ENCODE peak calls at places on chromosomes 5 and 9, in seven cellular contexts. R, C, A, D, U, X and L are unnamed samples. For H3K4me1, the result is how much of the 10 kb centered on the place peaks cover.

GRCh38 chr5:75340714-75341478 is 3.9 kb downstream of the HMGCR start:
- DNase-seq in R (no peak), C (no peak), A (no peak), D (peak), U (no peak), X (no peak), L (no peak)

GRCh38 chr9:34124103-34124502 is 2.4 kb downstream of the DCAF12 start:
- DNase-seq in R (no peak), C (no peak), A (no peak), D (no peak), U (no peak), X (no peak), L (no peak)

GRCh38 chr9:95018099-95018927 is 291.8 kb downstream of the AOPEP start:
- DNase-seq in R (no peak), C (peak), A (peak), D (peak), U (peak), X (peak), L (no peak)

GRCh38 chr5:128736567-128736966 is 198.5 kb upstream of the FBN2 start:
- DNase-seq in R (no peak), C (peak), A (no peak), D (peak), U (no peak), X (no peak), L (no peak)

GRCh38 chr9:3478549-3478953 is 47.2 kb downstream of the RFX3 start:
- DNase-seq in R (peak), C (peak), A (no peak), D (peak), U (no peak), X (no peak), L (no peak)

GRCh38 chr5:141677415-141677814 is 4.6 kb downstream of the ARAP3 start:
- DNase-seq in R (peak), C (no peak), A (no peak), D (peak), U (no peak), X (no peak), L (no peak)

GRCh38 chr5:113871972-113872371 is 358.5 kb downstream of the YTHDC2 start:
- DNase-seq in R (no peak), C (no peak), A (no peak), D (no peak), U (no peak), X (no peak), L (no peak)

GRCh38 chr5:58133631-58134296 is 326.1 kb downstream of the PLK2 start:
- DNase-seq in R (no peak), C (peak), A (no peak), D (peak), U (no peak), X (no peak), L (no peak)

GRCh38 chr5:148840531-148840930 is 14.1 kb downstream of the ADRB2 start:
- DNase-seq in R (no peak), C (no peak), A (no peak), D (peak), U (no peak), X (no peak), L (no peak)

GRCh38 chr5:80622756-80623155 is 31.7 kb upstream of the MSH3 start:
- DNase-seq in R (no peak), C (no peak), A (no peak), D (no peak), U (no peak), X (no peak), L (no peak)

GRCh38 chr5:65539827-65540226 is 23.1 kb downstream of the CENPK start:
- DNase-seq in R (no peak), C (peak), A (no peak), D (peak), U (no peak), X (no peak), L (no peak)

GRCh38 chr5:150589791-150590601 is 50.5 kb upstream of the SYNPO start:
- DNase-seq in R (peak), C (no peak), A (peak), D (no peak), U (peak), X (peak), L (peak)

GRCh38 chr5:16051246-16051645 is 128.3 kb downstream of the MARCHF11 start:
- DNase-seq in R (no peak), C (peak), A (no peak), D (no peak), U (no peak), X (no peak), L (no peak)

GRCh38 chr5:127924606-127925005 is 159.0 kb upstream of the SLC12A2 start:
- DNase-seq in R (no peak), C (no peak), A (no peak), D (no peak), U (no peak), X (no peak), L (no peak)

GRCh38 chr5:60295423-60295822 is 401.9 kb upstream of the PDE4D start:
- DNase-seq in R (peak), C (peak), A (no peak), D (peak), U (no peak), X (no peak), L (no peak)

GRCh38 chr5:170642776-170643436 is 139.1 kb downstream of the KCNIP1 start:
- DNase-seq in R (no peak), C (no peak), A (no peak), D (peak), U (no peak), X (no peak), L (no peak)

GRCh38 chr9:92463989-92464388 is 18.3 kb downstream of the ASPN start:
- DNase-seq in R (no peak), C (peak), A (no peak), D (peak), U (no peak), X (no peak), L (peak)

GRCh38 chr5:78002690-78003089 is 226.6 kb upstream of the TBCA start:
- DNase-seq in R (peak), C (no peak), A (no peak), D (no peak), U (no peak), X (no peak), L (no peak)

GRCh38 chr9:71910602-71911060 is 362 bp downstream of the ABHD17B start:
- DNase-seq in R (no peak), C (no peak), A (peak), D (no peak), U (peak), X (no peak), L (no peak)

GRCh38 chr5:39566891-39567290 is 142.1 kb upstream of the DAB2 start:
- DNase-seq in R (no peak), C (no peak), A (no peak), D (no peak), U (no peak), X (no peak), L (no peak)

GRCh38 chr5:140312067-140312790 is 9.3 kb upstream of the PFDN1 start:
- DNase-seq in R (no peak), C (peak), A (no peak), D (peak), U (no peak), X (no peak), L (no peak)

GRCh38 chr5:150644058-150644457 is 3.6 kb downstream of the SYNPO start:
- DNase-seq in R (no peak), C (no peak), A (no peak), D (no peak), U (peak), X (no peak), L (no peak)

GRCh38 chr9:131656356-131657030 is 83.4 kb downstream of the RAPGEF1 start:
- DNase-seq in R (no peak), C (no peak), A (peak), D (no peak), U (peak), X (peak), L (peak)

GRCh38 chr5:169757016-169757415 is 119.9 kb downstream of the DOCK2 start:
- DNase-seq in R (no peak), C (no peak), A (no peak), D (no peak), U (no peak), X (no peak), L (no peak)

GRCh38 chr5:163362806-163363788 is 74.3 kb upstream of the CCNG1 start:
- DNase-seq in R (peak), C (peak), A (no peak), D (no peak), U (no peak), X (no peak), L (no peak)

GRCh38 chr9:133971121-133971951 is 20.8 kb downstream of the VAV2 start:
- DNase-seq in R (peak), C (no peak), A (no peak), D (no peak), U (peak), X (peak), L (no peak)

DNA sequence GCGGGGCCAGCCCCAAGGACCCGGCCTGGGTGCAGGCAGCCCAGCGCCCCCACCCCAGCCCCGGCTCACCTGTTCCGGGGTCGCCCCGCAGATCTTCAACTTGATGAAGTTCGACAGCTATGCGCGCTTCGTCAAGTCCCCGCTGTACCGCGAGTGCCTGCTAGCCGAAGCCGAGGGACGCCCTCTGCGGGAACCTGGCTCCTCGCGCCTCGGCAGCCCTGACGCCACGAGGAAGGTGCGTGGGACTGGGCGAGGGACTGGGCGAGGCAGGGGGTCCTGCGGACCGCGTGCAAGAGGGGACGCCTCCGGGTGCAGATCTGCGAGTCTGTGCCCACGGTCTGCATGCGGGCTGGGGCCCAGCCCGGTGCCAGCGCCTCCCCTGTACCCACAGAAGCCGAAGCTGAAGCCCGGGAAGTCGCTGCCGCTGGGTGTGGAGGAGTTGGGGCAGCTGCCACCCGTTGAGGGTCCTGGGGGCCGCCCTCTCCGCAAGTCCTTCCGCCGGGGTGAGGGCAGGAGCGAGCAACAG is 9.7 kb downstream of the RGS14 start:
- DNase-seq in R (no peak), C (no peak), A (no peak), D (no peak), U (no peak), X (no peak), L (no peak)
- H3K4me1 ChIP-seq in R (under half), C (under half), A (under half), D (under half), U (under half), X (under half), L (under half)

DNA sequence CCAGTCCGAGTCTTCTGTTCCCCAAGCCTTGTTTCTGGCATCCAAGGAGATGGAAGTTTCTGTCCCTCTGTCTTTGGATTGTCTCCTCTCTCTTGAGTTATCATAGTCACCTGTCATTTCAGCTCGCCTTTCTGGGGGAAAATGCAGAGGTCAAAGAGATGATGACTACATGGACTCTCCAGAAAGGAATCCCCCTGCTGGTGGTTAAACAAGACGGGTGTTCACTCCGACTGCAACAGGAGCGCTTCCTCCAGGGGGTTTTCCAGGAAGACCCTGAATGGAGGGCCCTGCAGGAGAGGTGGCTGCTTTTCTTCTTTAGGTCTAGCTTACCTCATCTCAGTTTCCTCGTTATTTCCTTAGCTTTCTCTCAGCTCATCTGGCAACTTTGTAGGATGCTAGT is 25.1 kb downstream of the ERAP2 start:
- DNase-seq in R (no peak), C (no peak), A (no peak), D (no peak), U (no peak), X (no peak), L (no peak)
- TF ChIP-seq CTCF in R (peak), C (no peak), A (no peak), D (peak), U (no peak), X (no peak), L (no peak)

DNA sequence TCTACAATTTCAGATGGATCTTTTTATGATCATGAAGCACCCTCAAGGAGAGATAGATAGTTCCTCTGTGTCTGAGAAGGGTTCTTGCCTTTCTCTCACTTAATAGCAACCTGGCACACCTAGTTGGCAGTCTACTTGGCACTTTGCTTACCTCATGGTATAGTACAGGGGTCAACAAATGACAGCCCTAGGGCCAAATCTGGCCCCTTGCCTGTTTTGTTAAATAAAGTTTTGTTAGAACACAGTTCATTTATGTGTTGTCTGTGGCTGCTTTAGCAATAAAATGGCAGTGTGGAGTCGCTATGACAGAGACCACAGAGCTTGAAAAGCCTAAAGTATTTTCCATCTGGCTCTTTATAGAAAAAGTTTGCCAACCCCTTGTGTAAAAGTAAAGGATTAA is 119.3 kb upstream of the CPEB4 start:
- DNase-seq in R (no peak), C (no peak), A (no peak), D (no peak), U (no peak), X (no peak), L (no peak)
- H3K4me1 ChIP-seq in R (under half), C (under half), A (under half), D (under half), U (under half), X (under half), L (under half)

GRCh38 chr5:135339623-135340022 is 59.4 kb downstream of the MACROH2A1 start:
- DNase-seq in R (no peak), C (no peak), A (no peak), D (no peak), U (no peak), X (no peak), L (no peak)
- TF ChIP-seq CTCF in R (no peak), C (no peak), A (no peak), D (no peak), U (no peak), X (no peak), L (no peak)

GRCh38 chr9:127949827-127950512 is 12.3 kb upstream of the DPM2 start:
- DNase-seq in R (no peak), C (no peak), A (no peak), D (no peak), U (no peak), X (peak), L (no peak)

GRCh38 chr9:127953768-127954505 is 16.3 kb upstream of the DPM2 start:
- DNase-seq in R (no peak), C (no peak), A (no peak), D (no peak), U (peak), X (peak), L (no peak)

GRCh38 chr9:127947841-127948710 is 10.4 kb upstream of the DPM2 start:
- DNase-seq in R (no peak), C (no peak), A (no peak), D (no peak), U (no peak), X (peak), L (no peak)

GRCh38 chr9:127946728-127947127 is 9.1 kb upstream of the DPM2 start:
- DNase-seq in R (no peak), C (no peak), A (no peak), D (no peak), U (no peak), X (peak), L (no peak)

GRCh38 chr9:127950513-127951210 is 13.0 kb upstream of the DPM2 start:
- DNase-seq in R (no peak), C (no peak), A (no peak), D (no peak), U (no peak), X (peak), L (no peak)
- H3K4me1 ChIP-seq in R (under half), C (under half), A (half or more), D (under half), U (under half), X (half or more), L (under half)